ENCODE peak calls at places on chromosomes 7 and 10, in four cellular contexts. P is fibroblast of lung, V is neuronal stem cell, G is midbrain. S is an unnamed sample.

GRCh38 chr7:22814261-22815208 is 8.1 kb downstream of the TOMM7 start:
- DNase-seq in G (no peak), V (no peak), P (peak), S (peak)

GRCh38 chr10:58107506-58107905 is 160.2 kb downstream of the IPMK start:
- DNase-seq in V (no peak), G (no peak), P (peak), S (peak)

GRCh38 chr7:18087687-18088078 is 60.0 kb upstream of the PRPS1L1 start:
- DNase-seq in V (peak), G (no peak), P (no peak), S (no peak)

GRCh38 chr10:132382231-132382922 is 14.6 kb upstream of the PWWP2B start:
- DNase-seq in G (no peak), P (no peak), V (no peak), S (peak)

GRCh38 chr10:85658518-85658917 is 708.1 kb downstream of the GRID1 start:
- DNase-seq in P (no peak), G (no peak), V (no peak), S (no peak)

GRCh38 chr7:151018421-151019129 is 5.7 kb downstream of the ATG9B start:
- DNase-seq in G (no peak), V (no peak), P (no peak), S (no peak)

GRCh38 chr7:143002106-143002505 is 24.8 kb downstream of the OR9A2 start:
- DNase-seq in V (no peak), G (no peak), P (peak), S (no peak)

GRCh38 chr10:60524541-60524940 is 134.9 kb upstream of the ANK3 start:
- DNase-seq in V (no peak), G (no peak), P (peak), S (peak)

GRCh38 chr10:113679463-113680171 is at the start of gene CASP7:
- DNase-seq in V (peak), P (peak), G (peak), S (peak)

GRCh38 chr10:122114156-122114747 is 125.3 kb downstream of the TACC2 start:
- DNase-seq in P (peak), V (no peak), G (no peak), S (no peak)

GRCh38 chr7:90988996-90989765 is 275.1 kb upstream of the FZD1 start:
- DNase-seq in V (no peak), G (no peak), P (no peak), S (no peak)

GRCh38 chr10:103500481-103500880 is 7.0 kb downstream of the NEURL1 start:
- DNase-seq in P (no peak), V (no peak), G (no peak), S (no peak)

GRCh38 chr10:13820119-13820518 is 233.4 kb downstream of the PRPF18 start:
- DNase-seq in P (no peak), G (no peak), V (no peak), S (no peak)

GRCh38 chr7:70014472-70015232 is 416.4 kb downstream of the AUTS2 start:
- DNase-seq in G (no peak), P (no peak), V (no peak), S (no peak)

GRCh38 chr10:78980354-78980753 is 88.4 kb upstream of the ZMIZ1 start:
- DNase-seq in P (no peak), V (no peak), G (no peak), S (no peak)

GRCh38 chr10:7915923-7916322 is 97.6 kb downstream of the TAF3 start:
- DNase-seq in P (peak), V (no peak), G (no peak), S (no peak)

GRCh38 chr7:157849726-157850125 is 512.9 kb downstream of the DNAJB6 start:
- DNase-seq in P (no peak), G (no peak), V (no peak), S (no peak)

S was measured in fibroblast of gingiva.